ENCODE peak calls at places on chromosome 17, in eight cellular contexts. N is H1, C is K562, L is spleen, Q is SK-N-MC, Z is prostate gland, B is stomach, R is breast epithelium. F is an unnamed sample.

GRCh38 chr17:77404812-77405581 is 264.2 kb downstream of the SEC14L1 start:
- DNase-seq in N (no peak), C (no peak), L (peak; percentile 95), Q (no peak), Z (no peak), B (peak; percentile 56), R (no peak), F (peak; percentile 94)

GRCh38 chr17:31413871-31414589 is 22.6 kb downstream of the RAB11FIP4 start:
- DNase-seq in N (no peak), C (no peak), L (peak; percentile 39), Q (no peak), Z (no peak), B (no peak), R (no peak), F (no peak)

GRCh38 chr17:17141860-17142552 is 64.1 kb downstream of the PLD6 start:
- DNase-seq in N (no peak), C (peak; percentile 82), L (no peak), Q (no peak), Z (peak; percentile 39), B (no peak), R (peak; percentile 39), F (peak; percentile 69)

GRCh38 chr17:41666708-41667279 is 21.9 kb upstream of the EIF1 start:
- DNase-seq in N (no peak), C (peak; percentile 84), L (peak; percentile 96), Q (no peak), Z (peak; percentile 67), B (peak; percentile 88), R (peak; percentile 71), F (peak; percentile 80)

GRCh38 chr17:31499771-31500554 is 108.5 kb downstream of the RAB11FIP4 start:
- DNase-seq in N (no peak), C (no peak), L (peak; percentile 66), Q (no peak), Z (no peak), B (peak; percentile 70), R (peak; percentile 85), F (no peak)

GRCh38 chr17:80827646-80828643 is 163.7 kb upstream of the CHMP6 start:
- DNase-seq in N (peak; percentile 41), C (no peak), L (peak; percentile 59), Q (no peak), Z (no peak), B (no peak), R (no peak), F (no peak)

GRCh38 chr17:74950207-74950606 is 14.5 kb downstream of the OTOP3 start:
- DNase-seq in N (no peak), C (no peak), L (no peak), Q (no peak), Z (no peak), B (no peak), R (no peak), F (no peak)

GRCh38 chr17:49850772-49851386 is 3.0 kb upstream of the TAC4 start:
- DNase-seq in N (no peak), C (no peak), L (peak; percentile 82), Q (no peak), Z (no peak), B (no peak), R (no peak), F (no peak)

GRCh38 chr17:55295411-55296170 is 30.8 kb downstream of the HLF start:
- DNase-seq in N (peak; percentile 31), C (peak; percentile 81), L (no peak), Q (peak; percentile 55), Z (peak; percentile 55), B (peak; percentile 68), R (peak; percentile 64), F (peak; percentile 32)

DNA sequence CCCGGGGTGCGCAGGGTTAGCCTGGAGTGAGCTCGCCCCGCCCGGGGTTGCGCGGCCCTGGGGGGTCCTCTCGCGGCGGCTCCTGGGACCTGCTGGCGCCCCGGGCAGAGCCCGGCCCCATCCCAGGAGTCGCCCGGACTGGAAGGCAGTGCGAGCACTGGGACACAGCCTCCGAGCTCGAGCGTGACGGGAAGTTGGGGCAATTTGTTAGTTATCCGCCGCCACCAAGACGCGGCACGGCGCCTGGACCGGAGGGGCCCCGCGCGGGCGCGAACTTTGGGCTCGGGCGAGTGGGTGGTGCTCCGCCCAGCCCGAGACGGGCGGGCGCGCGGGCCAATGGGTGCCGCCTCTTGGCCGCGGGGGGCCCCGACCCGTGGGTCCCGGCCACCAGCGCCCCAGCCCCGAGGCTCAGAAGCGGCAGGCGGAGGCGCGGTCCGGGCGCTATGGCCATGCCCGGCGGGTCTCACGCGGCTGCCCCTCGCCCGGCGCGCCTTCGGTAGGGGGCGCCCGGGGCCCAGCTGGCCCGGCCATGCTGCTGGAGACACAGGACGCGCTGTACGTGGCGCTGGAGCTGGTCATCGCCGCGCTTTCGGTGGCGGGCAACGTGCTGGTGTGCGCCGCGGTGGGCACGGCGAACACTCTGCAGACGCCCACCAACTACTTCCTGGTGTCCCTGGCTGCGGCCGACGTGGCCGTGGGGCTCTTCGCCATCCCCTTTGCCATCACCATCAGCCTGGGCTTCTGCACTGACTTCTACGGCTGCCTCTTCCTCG is at the start of gene ADORA2B:
- DNase-seq in N (no peak), C (peak; percentile 95), L (peak; percentile 85), Q (no peak), Z (peak; percentile 28), B (peak; percentile 60), R (no peak), F (peak; percentile 62)
- TF ChIP-seq POLR2AphosphoS5 in N (peak; percentile 26), C (no peak), L (no peak), Q (no peak), Z (no peak), B (no peak), R (peak; percentile 7), F (no peak)

DNA sequence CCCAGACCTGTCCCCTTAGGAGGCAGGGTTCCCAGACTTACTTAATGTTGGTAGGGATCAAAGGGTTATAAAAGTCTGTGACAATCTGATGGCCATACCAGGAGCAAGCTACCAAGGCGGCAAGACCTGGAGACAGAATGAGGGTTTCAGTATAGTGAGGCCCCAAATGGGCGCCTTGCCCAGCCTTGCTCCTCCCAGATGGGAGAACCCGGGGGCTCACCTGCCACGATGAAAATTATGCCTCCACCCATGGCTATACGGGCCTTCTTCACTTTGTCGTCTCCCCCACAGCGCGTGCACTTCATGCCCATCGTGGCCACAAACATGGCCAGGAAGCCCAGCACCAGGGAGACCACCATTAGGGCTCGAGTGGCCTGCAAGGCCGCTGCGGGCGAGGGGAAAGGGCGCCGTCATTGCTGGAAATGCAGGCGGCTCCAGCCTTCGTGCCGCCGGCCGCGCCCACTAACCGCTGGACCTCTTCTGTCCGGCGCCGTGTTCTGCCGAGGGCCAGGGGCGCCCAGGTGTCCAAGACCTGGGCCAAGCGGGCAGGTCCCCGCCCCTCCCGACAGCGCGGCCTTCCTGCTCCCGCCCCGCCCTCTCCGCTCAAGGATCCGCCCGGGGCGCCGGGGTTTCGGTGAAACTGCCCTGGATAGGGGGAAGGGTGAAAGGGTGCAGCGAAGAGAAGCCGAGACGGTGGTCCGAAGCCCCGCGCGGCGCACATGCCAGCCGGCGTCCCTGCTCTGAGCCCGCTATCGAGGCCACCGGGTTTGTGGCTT is 1.5 kb downstream of the CLDN7 start:
- DNase-seq in N (no peak), C (no peak), L (peak; percentile 86), Q (no peak), Z (peak; percentile 64), B (peak; percentile 47), R (peak; percentile 60), F (no peak)
- TF ChIP-seq POLR2AphosphoS5 in N (peak; percentile 81), C (no peak), L (peak; percentile 50), Q (no peak), Z (peak; percentile 50), B (no peak), R (peak; percentile 54), F (no peak)

GRCh38 chr17:66605561-66605960 is 229.4 kb upstream of the CACNG5 start:
- DNase-seq in N (no peak), C (no peak), L (no peak), Q (no peak), Z (no peak), B (no peak), R (no peak), F (no peak)
- TF ChIP-seq POLR2AphosphoS5 in N (no peak), C (no peak), L (no peak), Q (no peak), Z (no peak), B (no peak), R (no peak), F (no peak)

DNA sequence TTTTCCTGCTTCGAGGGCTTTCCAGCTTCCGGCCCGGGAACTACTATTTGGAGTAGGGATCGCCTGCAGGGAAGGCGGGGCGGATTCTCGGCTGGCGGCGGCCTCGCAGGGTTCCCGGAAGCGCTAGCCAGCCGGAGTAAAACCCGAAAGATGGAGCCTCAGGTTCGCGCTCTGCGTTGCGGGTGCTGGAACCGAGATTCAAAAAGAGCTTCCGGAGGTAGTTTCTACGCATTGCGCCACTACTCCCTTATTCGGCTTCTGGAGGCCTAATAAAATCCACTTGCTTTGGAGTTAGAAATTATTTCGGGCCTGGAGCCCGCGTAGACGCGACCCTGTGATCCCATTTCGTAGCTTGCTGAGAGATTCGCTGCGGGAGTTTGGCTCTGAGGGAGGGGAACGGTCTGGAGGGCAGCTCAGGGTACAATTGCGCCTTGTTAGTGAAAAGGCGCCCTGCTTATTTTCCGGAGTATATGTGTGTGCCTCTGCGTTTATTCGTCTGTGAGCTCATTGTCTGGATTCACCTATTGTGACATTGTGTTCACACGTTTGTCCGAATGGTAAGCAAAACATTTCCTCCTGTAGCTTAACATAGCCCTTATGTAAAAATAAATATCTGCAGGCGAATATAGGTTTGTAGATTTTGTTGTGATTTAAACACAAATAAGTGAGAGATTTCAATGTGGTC is 712 bp downstream of the PRAC2 start:
- DNase-seq in N (no peak), C (no peak), L (no peak), Q (peak; percentile 66), Z (peak; percentile 67), B (no peak), R (no peak), F (no peak)
- TF ChIP-seq POLR2AphosphoS5 in N (no peak), C (no peak), L (no peak), Q (peak; percentile 38), Z (no peak), B (no peak), R (no peak), F (no peak)

GRCh38 chr17:59964455-59965328 is at the start of gene RNFT1:
- DNase-seq in N (peak; percentile 7), C (peak; percentile 95), L (peak; percentile 97), Q (no peak), Z (peak; percentile 88), B (peak; percentile 95), R (peak; percentile 73), F (peak; percentile 78)

GRCh38 chr17:59962739-59963318 is 1.7 kb downstream of the RNFT1 start:
- DNase-seq in N (no peak), C (no peak), L (no peak), Q (no peak), Z (no peak), B (no peak), R (no peak), F (no peak)

DNA sequence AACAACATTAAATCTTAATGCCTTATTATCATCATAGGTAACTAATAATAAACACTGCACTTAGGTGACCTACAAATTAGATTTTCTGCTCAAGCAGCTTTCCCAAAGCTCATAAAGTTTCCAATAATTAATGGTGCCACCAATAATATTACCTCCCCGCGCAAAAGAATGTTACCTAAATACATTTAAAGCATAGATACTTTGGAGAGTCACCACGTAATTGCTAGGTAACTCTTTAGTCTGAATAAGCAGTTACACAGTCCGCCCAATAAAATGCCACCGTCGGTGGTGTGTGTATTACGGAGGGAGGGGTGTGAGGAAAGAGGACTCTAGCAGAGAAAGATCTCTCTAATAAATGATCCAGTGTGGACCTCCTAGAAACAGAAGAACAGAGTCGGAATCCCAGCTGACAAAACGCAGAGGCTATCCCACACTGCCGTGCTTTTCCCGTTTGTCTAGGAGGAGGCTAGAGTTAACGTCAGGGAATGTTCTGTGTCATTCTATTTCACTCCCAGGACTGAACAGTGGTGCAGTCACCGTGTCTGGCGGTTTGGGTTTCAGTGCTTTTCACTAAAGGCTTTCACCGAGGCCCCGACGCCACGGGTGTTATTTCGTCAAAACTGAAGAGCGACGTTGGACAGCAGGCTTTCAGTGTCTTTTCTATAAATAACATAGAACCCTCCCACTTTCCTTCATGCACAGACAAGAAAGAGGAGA is 644 bp downstream of the RNFT1 start:
- DNase-seq in N (no peak), C (peak; percentile 19), L (peak; percentile 82), Q (no peak), Z (peak; percentile 29), B (peak; percentile 42), R (peak; percentile 37), F (peak; percentile 12)
- TF ChIP-seq POLR2AphosphoS5 in N (no peak), C (no peak), L (no peak), Q (no peak), Z (no peak), B (no peak), R (no peak), F (no peak)